ENCODE peak calls at places on chromosome 5, in ten cellular contexts. J is lung microvascular endothelial cell; X is NCI-H446 treated with DMSO at 0.1 percent for 48 hours; C is HCT116; O is esophagus squamous epithelium; Q is islet precursor cell; A is stimulated activated CD4-positive, alpha-beta T cell treated with anti-CD3 and anti-CD28 coated beads, Interleukin-1b, Interleukin-23, amount 100 ng/mL, for 24 hours; R is iPS-NIHi11; V is activated CD8-positive, alpha-beta memory T cell treated with anti-CD3 and anti-CD28 coated beads, Interleukin-2, amount 10 ng/mL, durations not matched to agents 7 days and 5 days; B is nephron progenitor cell. M is an unnamed sample.

GRCh38 chr5:56819027-56819881 is 3.9 kb downstream of the MAP3K1 start:
- DNase-seq in J (peak; percentile 35), X (no peak), C (no peak), O (no peak), Q (no peak), A (no peak), R (no peak), V (no peak), B (no peak), M (no peak)

GRCh38 chr5:95087819-95088317 is 197.0 kb downstream of the MCTP1 start:
- DNase-seq in J (no peak), X (no peak), C (no peak), O (no peak), Q (no peak), A (no peak), R (no peak), V (no peak), B (no peak), M (no peak)

GRCh38 chr5:172150514-172151425 is 37.3 kb downstream of the STK10 start:
- DNase-seq in J (no peak), X (no peak), C (no peak), O (no peak), Q (no peak), A (no peak), R (no peak), V (peak; percentile 64), B (no peak), M (no peak)

GRCh38 chr5:123150089-123150488 is 61.0 kb downstream of the PRDM6 start:
- DNase-seq in J (no peak), X (no peak), C (no peak), O (no peak), Q (no peak), A (no peak), R (no peak), V (no peak), B (no peak), M (no peak)

GRCh38 chr5:10555134-10555733 is 8.6 kb upstream of the ANKRD33B start:
- DNase-seq in J (peak; percentile 84), X (peak; percentile 84), C (no peak), O (no peak), Q (peak; percentile 98), A (no peak), R (no peak), V (no peak), B (no peak), M (no peak)

GRCh38 chr5:148687427-148687826 is 33.1 kb upstream of the HTR4 start:
- DNase-seq in J (peak; percentile 64), X (no peak), C (peak; percentile 64), O (no peak), Q (peak; percentile 68), A (no peak), R (peak; percentile 49), V (peak; percentile 42), B (peak; percentile 3), M (peak; percentile 50)

GRCh38 chr5:140565780-140566095 is 1.1 kb downstream of the SLC35A4 start:
- DNase-seq in J (no peak), X (no peak), C (no peak), O (no peak), Q (no peak), A (no peak), R (no peak), V (no peak), B (no peak), M (no peak)

GRCh38 chr5:66242050-66242449 is 98.0 kb downstream of the SREK1 start:
- DNase-seq in J (peak; percentile 8), X (no peak), C (no peak), O (no peak), Q (no peak), A (no peak), R (no peak), V (no peak), B (no peak), M (no peak)

GRCh38 chr5:104652271-104652861 is 1089.8 kb upstream of the NUDT12 start:
- DNase-seq in J (no peak), X (no peak), C (no peak), O (no peak), Q (peak; percentile 78), A (no peak), R (peak; percentile 10), V (no peak), B (no peak), M (no peak)

GRCh38 chr5:58071566-58071965 is 388.3 kb downstream of the PLK2 start:
- DNase-seq in J (peak; percentile 49), X (no peak), C (no peak), O (no peak), Q (peak; percentile 64), A (no peak), R (peak; percentile 22), V (no peak), B (no peak), M (peak; percentile 18)

GRCh38 chr5:2751592-2752021 is at the start of gene IRX2:
- DNase-seq in J (peak; percentile 16), X (no peak), C (no peak), O (no peak), Q (peak; percentile 96), A (no peak), R (peak; percentile 77), V (no peak), B (peak; percentile 92), M (peak; percentile 92)

GRCh38 chr5:147410496-147411395 is 99.1 kb downstream of the DPYSL3 start:
- DNase-seq in J (no peak), X (no peak), C (no peak), O (no peak), Q (no peak), A (no peak), R (no peak), V (no peak), B (no peak), M (no peak)

GRCh38 chr5:82760856-82761255 is 316.3 kb downstream of the TMEM167A start:
- DNase-seq in J (no peak), X (no peak), C (no peak), O (no peak), Q (no peak), A (no peak), R (no peak), V (no peak), B (no peak), M (no peak)

GRCh38 chr5:162209005-162209605 is 141.5 kb downstream of the GABRG2 start:
- DNase-seq in J (peak; percentile 4), X (peak; percentile 14), C (peak; percentile 24), O (no peak), Q (peak; percentile 91), A (no peak), R (peak; percentile 64), V (no peak), B (peak; percentile 61), M (peak; percentile 70)

GRCh38 chr5:89060768-89061167 is 177.8 kb upstream of the MEF2C start:
- DNase-seq in J (no peak), X (no peak), C (no peak), O (no peak), Q (no peak), A (no peak), R (no peak), V (no peak), B (no peak), M (no peak)

GRCh38 chr5:181189363-181189961 is 15.5 kb downstream of the TRIM7 start:
- DNase-seq in J (peak; percentile 51), X (no peak), C (no peak), O (no peak), Q (no peak), A (peak; percentile 32), R (no peak), V (peak; percentile 69), B (peak; percentile 56), M (no peak)

GRCh38 chr5:131139321-131139720 is 25.7 kb downstream of the HINT1 start:
- DNase-seq in J (no peak), X (no peak), C (no peak), O (no peak), Q (no peak), A (no peak), R (no peak), V (no peak), B (no peak), M (no peak)

GRCh38 chr5:90871356-90871755 is 312.8 kb downstream of the ADGRV1 start:
- DNase-seq in J (peak; percentile 22), X (no peak), C (no peak), O (no peak), Q (no peak), A (no peak), R (no peak), V (no peak), B (no peak), M (no peak)

GRCh38 chr5:76145945-76146344 is 62.8 kb downstream of the SV2C start:
- DNase-seq in J (peak; percentile 2), X (no peak), C (peak; percentile 51), O (no peak), Q (peak; percentile 66), A (no peak), R (peak; percentile 33), V (peak; percentile 45), B (no peak), M (peak; percentile 50)

GRCh38 chr5:145946112-145946861 is 9.9 kb downstream of the SH3RF2 start:
- DNase-seq in J (peak; percentile 55), X (no peak), C (peak; percentile 95), O (no peak), Q (peak; percentile 63), A (no peak), R (no peak), V (peak; percentile 43), B (no peak), M (no peak)

GRCh38 chr5:97980291-97980690 is 793.2 kb upstream of the RGMB start:
- DNase-seq in J (peak; percentile 77), X (no peak), C (no peak), O (no peak), Q (no peak), A (no peak), R (no peak), V (no peak), B (no peak), M (no peak)

GRCh38 chr5:15993934-15994333 is 185.7 kb downstream of the MARCHF11 start:
- DNase-seq in J (peak; percentile 39), X (no peak), C (no peak), O (no peak), Q (no peak), A (no peak), R (no peak), V (no peak), B (no peak), M (no peak)

GRCh38 chr5:58366461-58366860 is 93.4 kb downstream of the PLK2 start:
- DNase-seq in J (peak; percentile 36), X (no peak), C (no peak), O (no peak), Q (no peak), A (no peak), R (no peak), V (no peak), B (no peak), M (no peak)

GRCh38 chr5:54302267-54302687 is 8.1 kb downstream of the ARL15 start:
- DNase-seq in J (no peak), X (no peak), C (no peak), O (no peak), Q (no peak), A (no peak), R (no peak), V (no peak), B (no peak), M (no peak)

GRCh38 chr5:149932445-149933350 is 11.9 kb downstream of the PDE6A start:
- DNase-seq in J (no peak), X (no peak), C (no peak), O (no peak), Q (peak; percentile 52), A (no peak), R (peak; percentile 48), V (no peak), B (peak; percentile 37), M (peak; percentile 49)

GRCh38 chr5:39638803-39639202 is 214.0 kb upstream of the DAB2 start:
- DNase-seq in J (peak; percentile 10), X (no peak), C (no peak), O (no peak), Q (no peak), A (no peak), R (no peak), V (no peak), B (no peak), M (no peak)

GRCh38 chr5:44875661-44876250 is 67.0 kb downstream of the MRPS30 start:
- DNase-seq in J (peak; percentile 89), X (peak; percentile 34), C (peak; percentile 98), O (no peak), Q (peak; percentile 61), A (no peak), R (no peak), V (peak; percentile 53), B (no peak), M (no peak)

GRCh38 chr5:14728109-14728938 is 63.8 kb downstream of the OTULIN start:
- DNase-seq in J (peak; percentile 14), X (no peak), C (no peak), O (no peak), Q (no peak), A (no peak), R (peak; percentile 82), V (no peak), B (peak; percentile 21), M (peak; percentile 83)

M was measured in WTC11.